ENCODE peak calls at places on chromosomes 11 and 22, in six cellular contexts. J, F, R, Q, U and W are unnamed samples. For H3K4me1, the result is how much of the 10 kb centered on the place peaks cover.

GRCh38 chr22:36816635-36817428 is at the start of gene PVALB:
- DNase-seq in U (no peak), J (peak), Q (peak), R (peak), F (no peak), W (peak)

GRCh38 chr22:44225812-44226211 is 45.1 kb downstream of the PARVG start:
- DNase-seq in R (no peak), F (no peak), Q (no peak), J (no peak), U (peak), W (no peak)

GRCh38 chr22:27195104-27195503 is 537.7 kb downstream of the MIAT start:
- DNase-seq in R (no peak), F (no peak), Q (peak), J (peak), U (no peak), W (no peak)

GRCh38 chr11:1410366-1411291 is 20.9 kb downstream of the BRSK2 start:
- DNase-seq in R (no peak), U (no peak), J (no peak), Q (no peak), F (peak), W (no peak)

GRCh38 chr22:41975299-41976069 is 6.2 kb downstream of the SEPTIN3 start:
- DNase-seq in F (no peak), J (no peak), R (no peak), Q (no peak), U (no peak), W (no peak)

GRCh38 chr11:132493786-132494185 is 1038.5 kb downstream of the OPCML start:
- DNase-seq in F (no peak), U (no peak), R (peak), Q (no peak), J (no peak), W (no peak)

GRCh38 chr22:42472671-42473070 is 40.5 kb upstream of the NFAM1 start:
- DNase-seq in R (no peak), J (no peak), U (no peak), F (no peak), Q (no peak), W (peak)

GRCh38 chr11:9831122-9831521 is 167.2 kb downstream of the SWAP70 start:
- DNase-seq in F (no peak), R (no peak), U (no peak), Q (no peak), J (no peak), W (no peak)

GRCh38 chr22:31093090-31093850 is 12.2 kb downstream of the SMTN start:
- DNase-seq in U (no peak), R (no peak), J (no peak), Q (peak), F (no peak), W (no peak)

DNA sequence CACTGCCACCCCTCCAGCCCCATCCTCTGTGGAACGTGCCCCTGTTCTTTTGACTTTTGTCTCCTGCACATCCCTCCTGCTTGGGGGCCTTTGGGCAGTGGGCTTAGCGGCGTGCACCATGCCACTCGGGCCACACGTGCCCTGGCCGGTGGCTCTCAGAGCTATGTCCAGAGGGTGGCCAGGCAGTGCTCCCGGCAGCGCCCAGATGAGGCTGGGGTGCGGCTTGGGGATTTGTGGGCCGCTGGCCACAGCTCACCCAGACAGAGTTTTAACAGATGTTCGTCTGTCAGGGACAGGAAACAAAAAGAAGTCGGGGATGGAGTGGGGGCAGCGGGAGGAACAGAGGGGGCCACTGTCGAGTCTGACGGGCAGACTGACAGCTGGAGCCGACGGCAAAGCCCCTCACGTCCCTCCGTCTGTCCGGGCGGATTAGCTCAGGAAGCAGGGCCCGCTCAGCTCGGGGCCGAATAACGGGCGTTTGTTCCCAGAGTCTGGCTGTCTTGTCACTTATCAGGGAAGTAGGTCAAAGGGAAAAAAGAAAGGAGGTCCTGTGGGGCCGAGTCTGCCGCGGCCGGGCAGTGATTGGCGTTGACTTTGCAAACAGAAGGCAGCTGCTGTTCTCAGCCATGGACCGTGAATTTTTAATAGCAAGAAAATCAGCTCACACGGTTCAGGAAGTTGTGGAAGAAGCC is 61.6 kb downstream of the LRP5 start:
- DNase-seq in R (peak), J (peak), F (no peak), U (no peak), Q (peak), W (peak)
- H3K27ac ChIP-seq in R (peak), J (peak), F (no peak), U (peak), Q (peak), W (no peak)

GRCh38 chr22:40678493-40679248 is 613 bp upstream of the MCHR1 start:
- DNase-seq in J (no peak), Q (no peak), R (no peak), F (no peak), U (no peak), W (no peak)
- H3K4me3 ChIP-seq in J (no peak), Q (peak), R (no peak), F (peak), U (no peak), W (no peak)

DNA sequence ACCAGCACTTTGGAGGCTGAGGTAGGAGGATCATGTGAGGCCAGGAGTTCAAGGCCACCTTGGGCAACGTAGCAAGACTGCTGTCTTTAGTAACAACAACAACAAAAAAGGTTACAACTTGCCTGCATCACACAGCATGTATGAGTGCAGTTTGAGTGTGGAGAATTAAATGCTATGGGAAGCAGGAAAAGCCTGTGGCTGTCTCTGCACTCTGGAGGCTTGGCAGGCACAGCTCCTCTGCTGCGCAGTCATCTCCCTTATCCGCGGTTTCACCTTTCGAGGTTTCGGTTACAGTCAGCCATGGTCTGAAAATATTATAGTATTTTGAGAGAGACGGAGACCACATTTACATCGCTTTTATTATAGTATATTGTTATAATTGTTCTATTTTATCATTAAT is 2.9 kb downstream of the MICAL2 start:
- DNase-seq in J (peak), U (no peak), F (no peak), Q (no peak), R (no peak), W (no peak)
- H3K4me1 ChIP-seq in J (under half), U (under half), F (under half), Q (half or more), R (under half), W (under half)

GRCh38 chr11:128483211-128483788 is 104.1 kb downstream of the ETS1 start:
- DNase-seq in Q (no peak), U (no peak), R (no peak), F (no peak), J (no peak), W (no peak)
- H3K27ac ChIP-seq in Q (peak), U (peak), R (no peak), F (no peak), J (no peak), W (peak)

GRCh38 chr11:44307340-44308099 is 2.4 kb downstream of the ALX4 start:
- DNase-seq in Q (no peak), R (no peak), F (no peak), J (no peak), U (no peak), W (no peak)

GRCh38 chr11:44309483-44310197 is at the start of gene ALX4:
- DNase-seq in J (peak), U (no peak), F (no peak), R (peak), Q (peak), W (no peak)

GRCh38 chr11:44310198-44310455 is 188 bp upstream of the ALX4 start:
- DNase-seq in R (no peak), F (no peak), U (no peak), Q (no peak), J (no peak), W (no peak)

GRCh38 chr11:44308256-44308922 is 1.6 kb downstream of the ALX4 start:
- DNase-seq in F (no peak), U (no peak), J (no peak), R (peak), Q (no peak), W (no peak)

DNA sequence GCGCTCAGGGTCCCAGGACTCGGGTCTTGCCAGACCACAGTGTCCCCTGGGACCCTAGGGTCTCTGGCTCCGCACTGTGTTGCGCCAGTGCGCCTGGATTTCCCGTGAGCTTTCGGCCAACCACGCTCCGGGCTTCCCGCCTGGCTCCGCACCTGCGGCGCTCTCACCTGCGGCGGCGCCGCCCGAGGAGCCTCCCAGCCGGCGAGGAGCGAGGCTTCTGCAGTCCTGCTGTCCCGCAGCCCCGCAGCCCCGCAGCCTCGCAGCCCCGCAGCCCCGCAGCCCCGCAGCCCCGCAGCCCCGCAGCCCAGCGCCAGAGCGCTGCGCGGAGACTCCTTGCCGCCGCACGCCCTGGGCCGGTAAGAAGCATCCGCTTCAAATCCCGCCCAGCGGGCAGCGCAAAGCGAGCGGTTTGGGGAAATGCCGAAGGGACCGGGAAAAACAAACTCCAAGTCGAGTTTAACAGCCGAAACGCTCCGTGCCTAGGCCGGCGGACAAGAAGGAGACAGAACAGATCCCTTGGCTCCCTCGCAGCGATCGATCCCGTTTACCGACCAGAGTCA is 936 bp downstream of the ALX4 start:
- DNase-seq in J (peak), Q (no peak), U (no peak), F (no peak), R (no peak), W (no peak)
- H3K4me3 ChIP-seq in J (peak), Q (peak), U (no peak), F (peak), R (peak), W (peak)

DNA sequence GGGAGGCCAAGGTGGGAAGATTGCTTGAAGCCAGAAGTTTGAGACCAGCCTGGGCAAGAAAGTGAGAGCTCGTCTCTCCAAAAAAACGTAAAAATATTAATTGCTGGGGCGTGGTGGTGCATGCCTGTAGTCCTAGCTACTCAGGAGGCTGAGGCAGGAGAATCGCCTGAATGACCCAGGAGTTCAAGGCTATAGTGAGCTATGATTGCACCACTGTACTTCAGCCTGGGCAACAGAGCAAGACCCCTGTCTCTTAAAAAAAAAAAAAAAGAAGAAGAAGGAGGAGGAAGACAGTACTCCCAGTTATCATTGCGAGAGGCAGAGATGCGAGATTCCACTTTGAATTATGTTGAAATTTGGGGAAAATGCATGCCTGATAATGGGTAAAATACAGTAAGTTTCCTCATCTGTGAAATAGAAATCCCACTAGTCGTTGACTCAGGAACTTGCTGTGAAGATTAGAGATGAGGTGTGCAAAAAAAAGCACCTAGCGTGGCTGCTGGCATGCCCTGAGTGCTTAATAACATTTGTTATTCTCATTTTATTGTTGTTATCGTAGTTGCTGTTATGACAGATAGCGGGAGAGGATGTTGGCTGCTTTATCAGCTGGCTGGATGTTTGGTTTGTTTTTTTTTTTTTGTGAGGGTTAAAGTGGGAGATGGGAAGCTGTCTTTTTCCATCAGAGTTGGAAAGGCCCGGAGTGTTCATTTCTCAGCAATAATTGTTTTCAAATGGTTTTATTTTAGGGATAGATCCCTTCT is 33.5 kb downstream of the BCR start:
- DNase-seq in U (no peak), J (no peak), F (no peak), R (no peak), Q (no peak), W (no peak)
- H3K4me1 ChIP-seq in U (under half), J (under half), F (under half), R (under half), Q (half or more), W (under half)

DNA sequence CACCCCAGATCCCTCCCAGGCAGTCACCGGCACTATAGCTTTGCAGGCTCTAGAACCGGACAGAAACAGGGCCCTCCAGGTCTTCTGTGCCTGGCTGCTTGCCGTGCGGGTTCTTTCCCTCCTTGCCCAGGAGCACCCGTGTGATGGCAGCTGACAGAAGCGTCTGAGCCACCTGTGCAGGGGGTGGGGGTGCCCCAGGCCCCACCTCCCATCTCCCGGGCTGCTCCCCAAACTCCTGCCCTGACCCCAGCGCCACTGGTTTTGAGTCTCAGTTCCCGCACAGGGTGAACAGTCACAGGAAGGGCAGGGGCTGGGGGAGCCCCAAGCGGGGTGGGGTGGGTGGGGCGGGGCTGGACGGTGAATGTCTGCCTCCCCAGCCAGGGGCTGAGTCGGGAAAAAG is 13.2 kb upstream of the PHLDA2 start:
- DNase-seq in Q (no peak), R (no peak), F (no peak), J (no peak), U (no peak), W (no peak)
- H3K27ac ChIP-seq in Q (peak), R (no peak), F (no peak), J (no peak), U (no peak), W (no peak)

DNA sequence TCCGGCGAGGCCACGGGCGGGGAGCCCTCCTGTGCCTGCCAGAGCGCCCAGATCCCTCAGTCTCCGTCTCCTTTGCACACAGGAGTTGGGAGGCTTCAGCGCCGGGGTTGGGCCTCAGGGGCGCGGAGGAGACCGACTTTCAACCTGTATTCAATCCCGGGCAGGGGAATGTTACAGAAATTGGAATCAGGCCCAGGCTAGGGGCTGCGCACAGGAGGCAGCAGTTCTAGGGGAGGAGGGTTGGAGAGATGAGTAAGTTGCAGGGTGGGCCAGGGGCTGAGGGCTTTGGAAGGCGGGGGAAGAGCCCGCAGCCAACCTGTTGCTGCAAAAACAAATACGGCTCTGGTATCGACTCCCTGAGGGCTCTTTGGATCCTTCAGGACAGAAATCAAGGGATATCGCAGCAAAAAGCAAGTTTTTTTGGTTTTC is 651 bp upstream of the KCNA4 start:
- DNase-seq in F (no peak), Q (no peak), J (no peak), U (no peak), R (no peak), W (no peak)
- H3K4me3 ChIP-seq in F (no peak), Q (peak), J (peak), U (no peak), R (no peak), W (no peak)

DNA sequence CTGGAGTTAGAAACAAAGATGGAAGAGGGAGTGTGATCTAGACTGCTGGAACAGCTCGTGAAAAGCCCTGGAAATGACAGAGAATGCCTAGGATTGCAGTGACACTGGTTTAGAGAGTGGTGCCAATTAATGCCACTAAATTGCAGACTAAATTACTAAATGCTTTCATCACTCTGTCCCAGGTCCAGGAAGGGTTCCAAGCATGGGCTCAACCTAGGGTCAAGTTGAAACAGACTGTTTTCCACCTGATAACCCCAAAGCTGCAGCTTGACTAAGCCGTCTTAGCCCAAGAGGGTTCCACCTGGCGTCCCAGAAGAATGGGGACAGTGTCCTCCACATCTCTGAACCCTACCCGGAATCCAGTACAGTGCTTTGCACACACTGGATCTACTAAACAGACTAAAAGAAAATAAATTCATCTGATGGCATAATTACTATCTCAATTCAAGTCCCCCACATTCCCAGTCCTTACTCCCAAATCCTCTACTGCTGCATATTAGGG is 1.1 kb upstream of the CRY2 start:
- DNase-seq in J (no peak), Q (no peak), U (no peak), F (no peak), R (no peak), W (no peak)
- H3K4me1 ChIP-seq in J (under half), Q (half or more), U (under half), F (under half), R (under half), W (under half)